ENCODE peak calls at places on chromosomes 16 and 17, in six cellular contexts. N, J, B, T, Q and S are unnamed samples.

GRCh38 chr16:10950393-10950792 is 6.0 kb downstream of the CLEC16A start:
- DNase-seq in T (no peak), B (no peak), Q (no peak), N (no peak), J (no peak), S (no peak)

GRCh38 chr16:5509794-5510193 is 412.2 kb upstream of the EEF2KMT start:
- DNase-seq in Q (no peak), N (no peak), T (no peak), B (no peak), J (no peak), S (no peak)

GRCh38 chr16:72858611-72859493 is 189.1 kb downstream of the ZFHX3 start:
- DNase-seq in N (no peak), T (no peak), Q (no peak), J (no peak), B (no peak), S (no peak)

GRCh38 chr16:3729161-3730112 is 12.1 kb upstream of the TRAP1 start:
- DNase-seq in B (no peak), N (no peak), Q (no peak), T (no peak), J (no peak), S (no peak)

GRCh38 chr16:47578573-47578972 is 117.4 kb downstream of the PHKB start:
- DNase-seq in B (no peak), Q (no peak), T (no peak), J (peak; percentile 14), N (no peak), S (no peak)

GRCh38 chr17:16214190-16215001 is 938 bp downstream of the NCOR1 start:
- DNase-seq in B (no peak), J (no peak), Q (no peak), T (no peak), N (no peak), S (no peak)

GRCh38 chr16:10465821-10466220 is 80.0 kb downstream of the ATF7IP2 start:
- DNase-seq in N (no peak), Q (no peak), B (no peak), J (no peak), T (no peak), S (no peak)

GRCh38 chr16:56999409-57000270 is 10.3 kb downstream of the NLRC5 start:
- DNase-seq in Q (no peak), N (no peak), J (no peak), T (no peak), B (no peak), S (no peak)

GRCh38 chr16:67897231-67897630 is 4.2 kb downstream of the PSKH1 start:
- DNase-seq in Q (no peak), B (no peak), J (no peak), T (no peak), N (no peak), S (no peak)

GRCh38 chr17:67718325-67718941 is 697 bp downstream of the NOL11 start:
- DNase-seq in J (peak; percentile 65), Q (peak; percentile 23), T (peak; percentile 27), N (peak; percentile 44), B (no peak), S (peak; percentile 27)

GRCh38 chr17:5780476-5780875 is 196.2 kb upstream of the NLRP1 start:
- DNase-seq in J (peak; percentile 10), N (no peak), Q (no peak), B (no peak), T (no peak), S (no peak)

GRCh38 chr17:51860934-51861561 is 297.5 kb downstream of the CA10 start:
- DNase-seq in J (peak; percentile 9), Q (peak; percentile 44), N (peak; percentile 81), B (no peak), T (no peak), S (peak; percentile 2)

GRCh38 chr16:11183035-11183812 is 72.8 kb downstream of the SOCS1 start:
- DNase-seq in J (no peak), Q (no peak), N (peak; percentile 64), B (peak; percentile 81), T (no peak), S (no peak)

GRCh38 chr17:34378664-34379101 is 15.7 kb upstream of the CCL1 start:
- DNase-seq in B (peak; percentile 76), Q (no peak), N (no peak), T (peak; percentile 41), J (no peak), S (peak; percentile 33)

GRCh38 chr17:44004077-44004760 is at the start of gene NAGS:
- DNase-seq in Q (peak; percentile 67), T (no peak), N (no peak), B (no peak), J (peak; percentile 60), S (no peak)

GRCh38 chr16:3444032-3444388 is 530 bp downstream of the NAA60 start:
- DNase-seq in N (no peak), J (no peak), B (no peak), T (no peak), Q (peak; percentile 72), S (no peak)

GRCh38 chr17:41377546-41377945 is 4.6 kb downstream of the KRT34 start:
- DNase-seq in N (no peak), T (no peak), B (no peak), J (no peak), Q (no peak), S (no peak)

GRCh38 chr17:7656958-7657715 is 6.4 kb downstream of the ATP1B2 start:
- DNase-seq in B (no peak), Q (no peak), J (peak; percentile 3), T (no peak), N (peak; percentile 90), S (no peak)

GRCh38 chr16:57600048-57600835 is 28.2 kb upstream of the ADGRG1 start:
- DNase-seq in J (peak; percentile 59), N (peak; percentile 87), Q (peak; percentile 70), B (no peak), T (no peak), S (no peak)

GRCh38 chr17:9139695-9140094 is 118.4 kb downstream of the NTN1 start:
- DNase-seq in T (no peak), J (no peak), B (no peak), N (no peak), Q (no peak), S (no peak)

GRCh38 chr16:21703156-21703555 is 39.4 kb downstream of the OTOA start:
- DNase-seq in T (no peak), J (no peak), B (no peak), N (no peak), Q (no peak), S (no peak)
- TF ChIP-seq TAF1 in T (no peak), J (no peak), B (no peak), N (no peak), Q (no peak), S (no peak)

GRCh38 chr16:23182675-23183485 is at the start of gene SCNN1G:
- DNase-seq in J (no peak), Q (no peak), B (no peak), T (peak; percentile 42), N (no peak), S (no peak)
- TF ChIP-seq POLR2A in J (no peak), Q (no peak), B (no peak), T (no peak), N (no peak), S (no peak)

GRCh38 chr17:66584927-66585326 is 250.0 kb upstream of the CACNG5 start:
- DNase-seq in J (peak; percentile 49), T (no peak), Q (no peak), B (no peak), N (no peak), S (no peak)

GRCh38 chr17:66583112-66583748 is 251.7 kb upstream of the CACNG5 start:
- DNase-seq in T (no peak), B (no peak), Q (no peak), J (no peak), N (no peak), S (no peak)

GRCh38 chr17:66582373-66583111 is 252.4 kb upstream of the CACNG5 start:
- DNase-seq in J (no peak), B (no peak), N (no peak), T (no peak), Q (peak; percentile 17), S (no peak)

GRCh38 chr17:66589892-66590291 is 245.0 kb upstream of the CACNG5 start:
- DNase-seq in N (no peak), T (no peak), J (no peak), B (no peak), Q (no peak), S (no peak)

GRCh38 chr17:66585472-66585871 is 249.4 kb upstream of the CACNG5 start:
- DNase-seq in Q (no peak), B (no peak), N (no peak), J (no peak), T (no peak), S (no peak)
- TF ChIP-seq POLR2AphosphoS5 in Q (no peak), B (no peak), N (no peak), J (no peak), T (no peak), S (no peak)

DNA sequence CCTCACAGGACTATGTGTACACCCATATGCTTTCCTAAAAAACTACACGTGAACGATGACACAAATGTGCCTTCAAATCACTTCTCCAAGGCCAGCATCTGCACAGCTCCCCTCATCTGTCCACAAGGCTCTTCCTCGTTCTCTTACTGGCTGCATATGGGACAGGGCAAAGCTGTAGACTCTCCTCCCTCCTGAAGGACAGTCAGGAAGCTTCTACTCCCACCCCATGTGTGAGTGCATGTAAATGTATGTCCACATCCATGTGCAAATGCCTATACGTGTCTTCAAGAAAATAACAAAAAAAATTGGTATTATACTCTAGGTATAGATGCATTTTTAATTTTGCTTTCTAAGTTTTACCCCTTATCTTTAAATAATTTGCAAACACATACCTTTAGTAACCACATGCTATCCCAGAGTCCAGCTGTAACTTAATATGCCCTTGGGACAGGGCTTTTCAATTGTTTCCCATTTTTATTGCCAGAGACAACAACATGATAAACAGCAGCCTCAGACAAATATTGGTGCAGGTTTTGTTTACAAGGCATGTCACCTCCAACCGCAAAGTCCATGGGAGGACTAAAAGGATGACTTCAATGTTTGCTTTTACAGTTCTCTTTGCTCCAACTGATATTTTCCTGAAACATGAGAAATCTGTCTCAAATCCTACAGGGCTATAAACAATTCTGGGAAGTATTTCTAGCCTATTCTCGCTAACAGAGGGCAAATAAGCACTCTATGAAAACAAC is 31.6 kb upstream of the FAAP100 start:
- DNase-seq in B (no peak), J (no peak), T (no peak), Q (peak; percentile 59), N (no peak), S (no peak)
- TF ChIP-seq TAF1 in B (no peak), J (no peak), T (no peak), Q (no peak), N (no peak), S (no peak)

GRCh38 chr17:60135160-60135950 is 14.4 kb upstream of the CA4 start:
- DNase-seq in Q (peak; percentile 77), N (peak; percentile 88), B (peak; percentile 44), J (peak; percentile 99), T (peak; percentile 93), S (peak; percentile 94)
- TF ChIP-seq POLR2A in Q (no peak), N (peak; percentile 54), B (peak; percentile 80), J (peak; percentile 75), T (peak; percentile 27), S (peak; percentile 81)

GRCh38 chr17:48997103-48997826 is at the start of gene IGF2BP1:
- DNase-seq in N (peak; percentile 82), B (no peak), J (no peak), T (peak; percentile 45), Q (peak; percentile 81), S (no peak)
- TF ChIP-seq POLR2AphosphoS5 in N (peak; percentile 87), B (no peak), J (peak; percentile 53), T (no peak), Q (peak; percentile 69), S (no peak)